ENCODE peak calls at places on chromosomes 7 and 10, in eight cellular contexts. U, H, R, D, P, L, T and G are unnamed samples.
A peak's percentile ranks its signal among the peaks of the same experiment; 100 is the strongest.

GRCh38 chr7:21507627-21508343 is 35.1 kb upstream of the DNAH11 start:
- DNase-seq in U (peak; percentile 5), H (peak; percentile 34), R (peak; percentile 52), D (peak; percentile 44), P (peak; percentile 57), L (peak; percentile 18), T (peak; percentile 38), G (peak; percentile 36)

GRCh38 chr10:121089434-121089833 is 238.3 kb downstream of the WDR11 start:
- DNase-seq in U (no peak), H (no peak), R (no peak), D (no peak), P (no peak), L (no peak), T (no peak), G (no peak)

GRCh38 chr10:6061056-6061455 is 1.1 kb downstream of the IL2RA start:
- DNase-seq in U (no peak), H (no peak), R (no peak), D (no peak), P (no peak), L (no peak), T (no peak), G (no peak)

GRCh38 chr10:3761916-3762708 is 22.9 kb downstream of the KLF6 start:
- DNase-seq in U (no peak), H (peak; percentile 73), R (no peak), D (peak; percentile 73), P (no peak), L (no peak), T (peak; percentile 77), G (peak; percentile 79)

GRCh38 chr10:106043833-106044232 is 1120.7 kb downstream of the SORCS1 start:
- DNase-seq in U (no peak), H (no peak), R (no peak), D (no peak), P (peak; percentile 7), L (no peak), T (peak; percentile 53), G (peak; percentile 94)

GRCh38 chr7:146961617-146962016 is 845.0 kb downstream of the CNTNAP2 start:
- DNase-seq in U (no peak), H (no peak), R (peak; percentile 2), D (no peak), P (peak; percentile 69), L (peak; percentile 45), T (peak; percentile 70), G (peak; percentile 60)

GRCh38 chr10:65798133-65798532 is 1127.7 kb upstream of the LRRTM3 start:
- DNase-seq in U (no peak), H (no peak), R (no peak), D (no peak), P (no peak), L (no peak), T (no peak), G (no peak)

GRCh38 chr7:45196374-45196773 is 38.8 kb downstream of the RAMP3 start:
- DNase-seq in U (no peak), H (no peak), R (no peak), D (no peak), P (no peak), L (no peak), T (no peak), G (no peak)

GRCh38 chr10:130018253-130018652 is 54.2 kb upstream of the EBF3 start:
- DNase-seq in U (no peak), H (no peak), R (no peak), D (peak; percentile 44), P (no peak), L (peak; percentile 61), T (peak; percentile 44), G (no peak)

GRCh38 chr7:106537119-106537518 is 123.8 kb downstream of the CCDC71L start:
- DNase-seq in U (no peak), H (no peak), R (no peak), D (no peak), P (no peak), L (no peak), T (no peak), G (no peak)

GRCh38 chr10:71290806-71291205 is 28.3 kb upstream of the SLC29A3 start:
- DNase-seq in U (no peak), H (no peak), R (no peak), D (no peak), P (no peak), L (no peak), T (no peak), G (peak; percentile 23)

GRCh38 chr10:110498982-110499795 is 1.5 kb downstream of the DUSP5 start:
- DNase-seq in U (peak; percentile 54), H (peak; percentile 21), R (peak; percentile 58), D (peak; percentile 76), P (no peak), L (no peak), T (peak; percentile 62), G (peak; percentile 46)

GRCh38 chr7:101819913-101820522 is 2.6 kb downstream of the CUX1 start:
- DNase-seq in U (no peak), H (no peak), R (no peak), D (no peak), P (no peak), L (no peak), T (no peak), G (peak; percentile 68)

GRCh38 chr10:53430974-53431373 is 658.4 kb upstream of the MBL2 start:
- DNase-seq in U (no peak), H (no peak), R (no peak), D (no peak), P (no peak), L (no peak), T (no peak), G (no peak)

GRCh38 chr10:60349426-60349825 is 40.2 kb downstream of the ANK3 start:
- DNase-seq in U (no peak), H (no peak), R (no peak), D (no peak), P (no peak), L (no peak), T (no peak), G (no peak)

GRCh38 chr10:71045188-71045841 is 156.9 kb upstream of the PCBD1 start:
- DNase-seq in U (no peak), H (no peak), R (peak; percentile 18), D (no peak), P (no peak), L (no peak), T (no peak), G (no peak)

GRCh38 chr10:47457528-47457820 is 26.4 kb downstream of the ANXA8 start:
- DNase-seq in U (no peak), H (no peak), R (no peak), D (no peak), P (no peak), L (no peak), T (no peak), G (no peak)

GRCh38 chr10:132663666-132664365 is 122.1 kb downstream of the NKX6-2 start:
- DNase-seq in U (no peak), H (no peak), R (no peak), D (no peak), P (no peak), L (no peak), T (no peak), G (no peak)

GRCh38 chr10:84590794-84591193 is 262.4 kb downstream of the CCSER2 start:
- DNase-seq in U (no peak), H (no peak), R (no peak), D (no peak), P (no peak), L (no peak), T (no peak), G (no peak)

GRCh38 chr7:88306590-88307048 is at the start of gene STEAP4:
- DNase-seq in U (peak; percentile 65), H (no peak), R (no peak), D (peak; percentile 72), P (peak; percentile 89), L (no peak), T (peak; percentile 68), G (peak; percentile 1)

GRCh38 chr7:12570529-12571461 is at the start of gene SCIN:
- DNase-seq in U (no peak), H (no peak), R (peak; percentile 58), D (peak; percentile 63), P (peak; percentile 11), L (no peak), T (peak; percentile 8), G (no peak)

GRCh38 chr7:115099906-115100305 is 178.0 kb downstream of the MDFIC start:
- DNase-seq in U (no peak), H (peak; percentile 52), R (peak; percentile 11), D (no peak), P (peak; percentile 81), L (no peak), T (peak; percentile 89), G (peak; percentile 90)

GRCh38 chr7:95910341-95910740 is 138.0 kb downstream of the DYNC1I1 start:
- DNase-seq in U (no peak), H (no peak), R (no peak), D (no peak), P (no peak), L (no peak), T (no peak), G (no peak)

GRCh38 chr7:118311121-118311803 is 86.8 kb downstream of the ANKRD7 start:
- DNase-seq in U (peak; percentile 95), H (no peak), R (peak; percentile 80), D (no peak), P (peak; percentile 6), L (no peak), T (peak; percentile 3), G (peak; percentile 97)

GRCh38 chr7:111775205-111775604 is 212.9 kb upstream of the IMMP2L start:
- DNase-seq in U (no peak), H (no peak), R (no peak), D (no peak), P (peak; percentile 14), L (no peak), T (no peak), G (no peak)

GRCh38 chr10:102229810-102230263 is 3.7 kb downstream of the ELOVL3 start:
- DNase-seq in U (no peak), H (peak; percentile 56), R (peak; percentile 89), D (peak; percentile 88), P (peak; percentile 77), L (peak; percentile 81), T (peak; percentile 71), G (peak; percentile 57)

GRCh38 chr10:61753453-61753852 is 90.7 kb downstream of the CABCOCO1 start:
- DNase-seq in U (no peak), H (no peak), R (peak; percentile 38), D (no peak), P (no peak), L (no peak), T (no peak), G (no peak)

GRCh38 chr7:132226626-132227290 is 349.5 kb downstream of the PLXNA4 start:
- DNase-seq in U (no peak), H (no peak), R (no peak), D (no peak), P (no peak), L (no peak), T (no peak), G (no peak)

GRCh38 chr10:67697646-67698245 is 1.8 kb upstream of the CTNNA3 start:
- DNase-seq in U (peak; percentile 21), H (peak; percentile 37), R (peak; percentile 77), D (no peak), P (peak; percentile 76), L (peak; percentile 36), T (peak; percentile 68), G (peak; percentile 54)

GRCh38 chr7:103857435-103857834 is 132.0 kb downstream of the RELN start:
- DNase-seq in U (no peak), H (no peak), R (no peak), D (peak; percentile 47), P (no peak), L (no peak), T (no peak), G (no peak)

GRCh38 chr10:78044699-78045098 is 11.0 kb downstream of the RPS24 start:
- DNase-seq in U (no peak), H (no peak), R (no peak), D (no peak), P (peak; percentile 55), L (no peak), T (peak; percentile 46), G (peak; percentile 21)

GRCh38 chr7:141841385-141841784 is at the start of gene PRSS37:
- DNase-seq in U (no peak), H (no peak), R (no peak), D (no peak), P (no peak), L (no peak), T (no peak), G (no peak)

GRCh38 chr10:132878730-132879407 is 63.5 kb downstream of the CFAP46 start:
- DNase-seq in U (no peak), H (no peak), R (no peak), D (peak; percentile 24), P (no peak), L (no peak), T (no peak), G (no peak)

GRCh38 chr7:158700008-158700407 is 4.6 kb downstream of the NCAPG2 start:
- DNase-seq in U (no peak), H (no peak), R (no peak), D (no peak), P (no peak), L (no peak), T (no peak), G (no peak)